ENCODE peak calls at places on chromosomes 16 and 17, in six cellular contexts. One of them, this sample, is unnamed.

GRCh38 chr16:16057102-16057501 is 107.7 kb downstream of the ABCC1 start:
- ATAC-seq in HepG2: no peak
- ATAC-seq in K562: no peak
- ATAC-seq in upper lobe of left lung: no peak
- ATAC-seq in GM12878: no peak
- ATAC-seq in HCT116: no peak
- ATAC-seq in this sample: no peak

GRCh38 chr17:80212962-80213650 is 7.0 kb downstream of the SGSH start:
- ATAC-seq in GM12878: no peak
- ATAC-seq in HepG2: no peak
- ATAC-seq in HCT116: no peak
- ATAC-seq in upper lobe of left lung: peak; percentile 44
- ATAC-seq in K562: no peak
- ATAC-seq in this sample: no peak

GRCh38 chr17:63537991-63538692 is 12.1 kb upstream of the DCAF7 start:
- ATAC-seq in K562: peak; percentile 24
- ATAC-seq in HCT116: no peak
- ATAC-seq in HepG2: peak; percentile 43
- ATAC-seq in GM12878: no peak
- ATAC-seq in upper lobe of left lung: no peak
- ATAC-seq in this sample: no peak

GRCh38 chr16:86029131-86029741 is 130.3 kb downstream of the IRF8 start:
- ATAC-seq in K562: no peak
- ATAC-seq in HepG2: no peak
- ATAC-seq in upper lobe of left lung: peak; percentile 57
- ATAC-seq in HCT116: no peak
- ATAC-seq in GM12878: no peak
- ATAC-seq in this sample: peak; percentile 55

GRCh38 chr16:55521792-55522191 is 12.9 kb downstream of the LPCAT2 start:
- ATAC-seq in GM12878: no peak
- ATAC-seq in upper lobe of left lung: no peak
- ATAC-seq in HepG2: no peak
- ATAC-seq in K562: no peak
- ATAC-seq in HCT116: no peak
- ATAC-seq in this sample: no peak

GRCh38 chr17:2867441-2868424 is 71.5 kb downstream of the RAP1GAP2 start:
- ATAC-seq in GM12878: no peak
- ATAC-seq in K562: no peak
- ATAC-seq in HCT116: peak; percentile 45
- ATAC-seq in upper lobe of left lung: peak; percentile 17
- ATAC-seq in HepG2: peak; percentile 86
- ATAC-seq in this sample: no peak

GRCh38 chr17:45087496-45087975 is 26.4 kb downstream of the NMT1 start:
- ATAC-seq in HCT116: no peak
- ATAC-seq in HepG2: peak; percentile 20
- ATAC-seq in K562: no peak
- ATAC-seq in upper lobe of left lung: no peak
- ATAC-seq in GM12878: no peak
- ATAC-seq in this sample: no peak

GRCh38 chr17:40371261-40371929 is 6.9 kb upstream of the GJD3 start:
- ATAC-seq in HCT116: peak; percentile 82
- ATAC-seq in K562: peak; percentile 94
- ATAC-seq in GM12878: peak; percentile 76
- ATAC-seq in upper lobe of left lung: no peak
- ATAC-seq in HepG2: no peak
- ATAC-seq in this sample: no peak

GRCh38 chr16:21611178-21611545 is 11.8 kb downstream of the METTL9 start:
- ATAC-seq in GM12878: no peak
- ATAC-seq in upper lobe of left lung: peak; percentile 56
- ATAC-seq in K562: peak; percentile 31
- ATAC-seq in HepG2: no peak
- ATAC-seq in HCT116: no peak
- ATAC-seq in this sample: no peak

GRCh38 chr17:68804777-68805176 is 150.4 kb downstream of the ABCA8 start:
- ATAC-seq in upper lobe of left lung: no peak
- ATAC-seq in GM12878: no peak
- ATAC-seq in HCT116: no peak
- ATAC-seq in HepG2: no peak
- ATAC-seq in K562: no peak
- ATAC-seq in this sample: no peak

GRCh38 chr17:73822371-73822770 is 178.1 kb upstream of the SDK2 start:
- ATAC-seq in HepG2: no peak
- ATAC-seq in K562: no peak
- ATAC-seq in upper lobe of left lung: no peak
- ATAC-seq in HCT116: no peak
- ATAC-seq in GM12878: no peak
- ATAC-seq in this sample: no peak

GRCh38 chr16:89104930-89105571 is 11.4 kb downstream of the ACSF3 start:
- ATAC-seq in HCT116: no peak
- ATAC-seq in HepG2: no peak
- ATAC-seq in GM12878: peak; percentile 90
- ATAC-seq in K562: no peak
- ATAC-seq in upper lobe of left lung: no peak
- ATAC-seq in this sample: no peak

GRCh38 chr17:55770220-55770870 is 19.5 kb downstream of the PCTP start:
- ATAC-seq in HCT116: peak; percentile 90
- ATAC-seq in K562: peak; percentile 65
- ATAC-seq in HepG2: peak; percentile 67
- ATAC-seq in upper lobe of left lung: peak; percentile 78
- ATAC-seq in GM12878: no peak
- ATAC-seq in this sample: peak; percentile 79

GRCh38 chr16:88499314-88499713 is 46.2 kb downstream of the ZFPM1 start:
- ATAC-seq in upper lobe of left lung: no peak
- ATAC-seq in HCT116: no peak
- ATAC-seq in GM12878: no peak
- ATAC-seq in K562: no peak
- ATAC-seq in HepG2: no peak
- ATAC-seq in this sample: no peak

GRCh38 chr17:80743181-80743771 is 198.6 kb downstream of the RPTOR start:
- ATAC-seq in GM12878: no peak
- ATAC-seq in K562: no peak
- ATAC-seq in upper lobe of left lung: peak; percentile 31
- ATAC-seq in HCT116: no peak
- ATAC-seq in HepG2: peak; percentile 25
- ATAC-seq in this sample: no peak

GRCh38 chr17:17304521-17304985 is 1.4 kb downstream of the NT5M start:
- ATAC-seq in K562: peak; percentile 59
- ATAC-seq in HepG2: no peak
- ATAC-seq in GM12878: peak; percentile 19
- ATAC-seq in upper lobe of left lung: no peak
- ATAC-seq in HCT116: no peak
- ATAC-seq in this sample: no peak

GRCh38 chr16:27195068-27195741 is 8.1 kb upstream of the KDM8 start:
- ATAC-seq in K562: no peak
- ATAC-seq in upper lobe of left lung: no peak
- ATAC-seq in GM12878: no peak
- ATAC-seq in HepG2: no peak
- ATAC-seq in HCT116: no peak
- ATAC-seq in this sample: no peak

GRCh38 chr17:14334919-14335318 is 34.0 kb downstream of the HS3ST3B1 start:
- ATAC-seq in GM12878: no peak
- ATAC-seq in K562: peak; percentile 33
- ATAC-seq in HCT116: no peak
- ATAC-seq in HepG2: no peak
- ATAC-seq in upper lobe of left lung: no peak
- ATAC-seq in this sample: no peak

GRCh38 chr16:86095906-86096485 is 197.0 kb downstream of the IRF8 start:
- ATAC-seq in HCT116: no peak
- ATAC-seq in HepG2: no peak
- ATAC-seq in GM12878: no peak
- ATAC-seq in upper lobe of left lung: peak; percentile 12
- ATAC-seq in K562: no peak
- ATAC-seq in this sample: no peak

GRCh38 chr16:46923513-46924295 is 39.5 kb downstream of the GPT2 start:
- ATAC-seq in K562: no peak
- ATAC-seq in HepG2: no peak
- ATAC-seq in GM12878: no peak
- ATAC-seq in upper lobe of left lung: no peak
- ATAC-seq in HCT116: no peak
- ATAC-seq in this sample: peak; percentile 21

DNA sequence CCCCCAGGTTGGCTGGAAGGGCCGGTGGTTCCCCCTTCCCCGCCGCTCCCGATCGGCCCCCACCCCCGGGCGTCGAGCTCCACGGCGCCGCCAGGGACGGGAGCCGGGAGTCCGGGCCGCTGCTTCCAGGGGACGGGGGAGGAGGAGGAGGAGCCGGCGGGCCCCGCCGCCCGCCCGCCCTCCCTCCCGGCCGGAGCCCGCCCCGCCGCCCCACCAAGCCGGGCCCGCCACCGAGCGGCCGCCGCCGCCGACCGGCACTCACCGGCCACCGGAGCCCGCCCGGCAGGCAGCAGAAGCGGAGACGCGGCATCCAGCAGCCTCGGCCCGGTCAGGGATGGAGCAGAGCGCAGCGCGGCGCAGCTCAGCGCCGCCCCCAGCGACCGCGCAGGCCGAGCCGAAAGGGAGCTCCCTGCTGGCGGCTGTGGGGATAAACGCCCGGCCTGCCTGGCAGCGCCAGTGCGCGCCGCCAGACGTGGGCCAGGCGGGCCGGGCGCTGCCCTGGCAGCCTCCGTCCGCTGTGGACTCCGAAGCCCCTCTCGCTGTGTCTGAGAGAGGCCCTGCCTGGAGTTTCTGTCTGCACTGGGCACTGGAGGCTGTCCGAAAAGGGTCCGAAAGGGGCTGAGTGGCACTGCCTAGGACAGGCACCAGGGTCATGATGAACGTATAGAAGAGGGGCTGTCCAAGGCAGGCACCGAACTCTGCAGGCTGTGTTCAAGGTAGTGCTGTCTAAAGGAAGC is at the start of gene MYO18A:
- ATAC-seq in upper lobe of left lung: peak; percentile 95
- ATAC-seq in K562: peak; percentile 72
- ATAC-seq in HCT116: peak; percentile 82
- ATAC-seq in GM12878: peak; percentile 93
- ATAC-seq in HepG2: peak; percentile 64
- ATAC-seq in this sample: peak; percentile 94
- TF ChIP-seq POLR2A in upper lobe of left lung: no peak
- TF ChIP-seq POLR2A in K562: no peak
- TF ChIP-seq POLR2A in HCT116: no peak
- TF ChIP-seq POLR2A in GM12878: peak; percentile 64
- TF ChIP-seq POLR2A in HepG2: no peak
- TF ChIP-seq POLR2A in this sample: peak; percentile 41

GRCh38 chr17:4786111-4786491 is at the start of gene VMO1:
- ATAC-seq in upper lobe of left lung: no peak
- ATAC-seq in HepG2: no peak
- ATAC-seq in K562: no peak
- ATAC-seq in HCT116: no peak
- ATAC-seq in GM12878: no peak
- ATAC-seq in this sample: no peak
- TF ChIP-seq POLR2AphosphoS5 in upper lobe of left lung: no peak
- TF ChIP-seq POLR2AphosphoS5 in HepG2: no peak
- TF ChIP-seq POLR2AphosphoS5 in K562: no peak
- TF ChIP-seq POLR2AphosphoS5 in HCT116: no peak
- TF ChIP-seq POLR2AphosphoS5 in GM12878: no peak
- TF ChIP-seq POLR2AphosphoS5 in this sample: no peak

GRCh38 chr17:77375526-77375916 is 234.8 kb downstream of the SEC14L1 start:
- ATAC-seq in GM12878: no peak
- ATAC-seq in HepG2: no peak
- ATAC-seq in HCT116: no peak
- ATAC-seq in K562: no peak
- ATAC-seq in upper lobe of left lung: no peak
- ATAC-seq in this sample: no peak

GRCh38 chr17:77372444-77373297 is 231.9 kb downstream of the SEC14L1 start:
- ATAC-seq in HCT116: peak; percentile 15
- ATAC-seq in HepG2: peak; percentile 75
- ATAC-seq in GM12878: peak; percentile 89
- ATAC-seq in upper lobe of left lung: peak; percentile 82
- ATAC-seq in K562: peak; percentile 88
- ATAC-seq in this sample: peak; percentile 68

GRCh38 chr17:77373298-77374169 is 232.8 kb downstream of the SEC14L1 start:
- ATAC-seq in HCT116: no peak
- ATAC-seq in GM12878: no peak
- ATAC-seq in HepG2: peak; percentile 1
- ATAC-seq in upper lobe of left lung: peak; percentile 32
- ATAC-seq in K562: no peak
- ATAC-seq in this sample: peak; percentile 20

GRCh38 chr17:77375108-77375507 is 234.3 kb downstream of the SEC14L1 start:
- ATAC-seq in HepG2: no peak
- ATAC-seq in K562: no peak
- ATAC-seq in GM12878: no peak
- ATAC-seq in upper lobe of left lung: no peak
- ATAC-seq in HCT116: no peak
- ATAC-seq in this sample: no peak

GRCh38 chr17:77374170-77374936 is 233.6 kb downstream of the SEC14L1 start:
- ATAC-seq in upper lobe of left lung: peak; percentile 75
- ATAC-seq in HepG2: peak; percentile 72
- ATAC-seq in HCT116: peak; percentile 3
- ATAC-seq in K562: peak; percentile 81
- ATAC-seq in GM12878: peak; percentile 62
- ATAC-seq in this sample: peak; percentile 81
- TF ChIP-seq POLR2A in upper lobe of left lung: no peak
- TF ChIP-seq POLR2A in HepG2: peak; percentile 68
- TF ChIP-seq POLR2A in HCT116: no peak
- TF ChIP-seq POLR2A in K562: no peak
- TF ChIP-seq POLR2A in GM12878: peak; percentile 60
- TF ChIP-seq POLR2A in this sample: peak; percentile 88

GRCh38 chr17:6641374-6641818 is 536 bp downstream of the TXNDC17 start:
- ATAC-seq in GM12878: peak; percentile 5
- ATAC-seq in HepG2: no peak
- ATAC-seq in HCT116: peak; percentile 15
- ATAC-seq in upper lobe of left lung: peak; percentile 1
- ATAC-seq in K562: peak; percentile 8
- ATAC-seq in this sample: no peak

GRCh38 chr17:6642592-6642991 is 1.7 kb downstream of the TXNDC17 start:
- ATAC-seq in HCT116: no peak
- ATAC-seq in upper lobe of left lung: no peak
- ATAC-seq in GM12878: no peak
- ATAC-seq in HepG2: no peak
- ATAC-seq in K562: no peak
- ATAC-seq in this sample: no peak

GRCh38 chr17:6640536-6641373 is at the start of the genes KIAA0753 and TXNDC17:
- ATAC-seq in GM12878: peak; percentile 94
- ATAC-seq in K562: peak; percentile 91
- ATAC-seq in upper lobe of left lung: peak; percentile 99
- ATAC-seq in HCT116: peak; percentile 90
- ATAC-seq in HepG2: peak; percentile 89
- ATAC-seq in this sample: peak; percentile 97

GRCh38 chr17:6639651-6640535 is 618 bp downstream of the KIAA0753 start:
- ATAC-seq in K562: peak; percentile 62
- ATAC-seq in GM12878: peak; percentile 61
- ATAC-seq in upper lobe of left lung: peak; percentile 75
- ATAC-seq in HepG2: peak; percentile 72
- ATAC-seq in HCT116: peak; percentile 34
- ATAC-seq in this sample: peak; percentile 44

DNA sequence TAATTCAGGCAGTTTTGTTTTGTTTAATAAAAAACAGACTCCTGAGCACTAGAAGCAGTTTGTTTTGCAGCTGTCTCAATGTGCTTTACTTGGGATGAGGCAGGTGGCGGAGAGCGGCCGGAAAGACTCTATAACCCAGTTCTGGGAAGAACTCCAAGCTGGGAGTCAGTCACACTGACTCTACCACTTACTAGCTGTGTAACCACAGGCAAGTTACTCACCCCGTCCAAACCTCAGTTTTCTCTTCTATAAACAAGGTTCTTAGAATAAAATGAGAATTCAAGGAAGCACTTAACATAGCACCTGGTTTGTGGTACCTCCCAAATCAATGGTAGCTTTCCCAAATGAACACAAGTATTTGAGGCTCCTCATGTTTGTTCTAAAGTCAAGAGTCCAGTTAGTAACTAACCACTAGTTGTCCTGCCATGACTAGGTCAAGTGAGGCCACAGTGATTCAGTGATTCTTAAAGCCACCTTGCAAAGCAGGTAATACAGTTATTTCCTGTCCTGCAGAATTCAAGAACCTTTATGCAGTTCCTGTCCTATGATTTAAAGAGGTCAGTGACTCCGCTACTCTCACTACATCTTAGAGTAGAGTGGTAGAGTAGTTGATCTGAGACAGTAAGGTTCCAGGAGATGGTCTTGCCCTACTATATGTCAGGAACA is 2.7 kb downstream of the TXNDC17 start:
- ATAC-seq in K562: no peak
- ATAC-seq in upper lobe of left lung: no peak
- ATAC-seq in HepG2: no peak
- ATAC-seq in GM12878: no peak
- ATAC-seq in HCT116: no peak
- ATAC-seq in this sample: no peak
- TF ChIP-seq POLR2AphosphoS5 in K562: no peak
- TF ChIP-seq POLR2AphosphoS5 in upper lobe of left lung: no peak
- TF ChIP-seq POLR2AphosphoS5 in HepG2: no peak
- TF ChIP-seq POLR2AphosphoS5 in GM12878: no peak
- TF ChIP-seq POLR2AphosphoS5 in HCT116: no peak
- TF ChIP-seq POLR2AphosphoS5 in this sample: no peak